ENCODE peak calls at places on chromosomes 11 and 22, in ten cellular contexts. One of them, this sample, is unnamed.

GRCh38 chr11:79486239-79486984 is 45.6 kb upstream of the TENM4 start:
- DNase-seq in CD4-positive, alpha-beta memory T cell: no peak
- DNase-seq in body of pancreas: no peak
- DNase-seq in transverse colon: no peak
- DNase-seq in CD8-positive, alpha-beta memory T cell: no peak
- DNase-seq in mammary epithelial cell: peak; percentile 11
- DNase-seq in DND-41: no peak
- DNase-seq in bronchial epithelial cell: peak; percentile 25
- DNase-seq in breast epithelium: no peak
- DNase-seq in uterus: no peak
- DNase-seq in this sample: no peak

GRCh38 chr22:31102441-31103081 is 4.8 kb downstream of the SELENOM start:
- DNase-seq in CD4-positive, alpha-beta memory T cell: no peak
- DNase-seq in body of pancreas: peak; percentile 84
- DNase-seq in transverse colon: peak; percentile 79
- DNase-seq in CD8-positive, alpha-beta memory T cell: no peak
- DNase-seq in mammary epithelial cell: peak; percentile 58
- DNase-seq in DND-41: no peak
- DNase-seq in bronchial epithelial cell: peak; percentile 67
- DNase-seq in breast epithelium: no peak
- DNase-seq in uterus: peak; percentile 97
- DNase-seq in this sample: no peak

GRCh38 chr11:71202598-71202944 is 49.8 kb downstream of the SHANK2 start:
- DNase-seq in CD4-positive, alpha-beta memory T cell: no peak
- DNase-seq in body of pancreas: no peak
- DNase-seq in transverse colon: no peak
- DNase-seq in CD8-positive, alpha-beta memory T cell: no peak
- DNase-seq in mammary epithelial cell: no peak
- DNase-seq in DND-41: no peak
- DNase-seq in bronchial epithelial cell: no peak
- DNase-seq in breast epithelium: no peak
- DNase-seq in uterus: no peak
- DNase-seq in this sample: no peak

GRCh38 chr11:102469196-102469821 is 16.7 kb upstream of the TMEM123 start:
- DNase-seq in CD4-positive, alpha-beta memory T cell: no peak
- DNase-seq in body of pancreas: peak; percentile 39
- DNase-seq in transverse colon: no peak
- DNase-seq in CD8-positive, alpha-beta memory T cell: no peak
- DNase-seq in mammary epithelial cell: no peak
- DNase-seq in DND-41: no peak
- DNase-seq in bronchial epithelial cell: peak; percentile 59
- DNase-seq in breast epithelium: peak; percentile 37
- DNase-seq in uterus: peak; percentile 72
- DNase-seq in this sample: no peak

GRCh38 chr11:19404787-19405186 is 164.0 kb upstream of the E2F8 start:
- DNase-seq in CD4-positive, alpha-beta memory T cell: no peak
- DNase-seq in body of pancreas: no peak
- DNase-seq in transverse colon: no peak
- DNase-seq in CD8-positive, alpha-beta memory T cell: no peak
- DNase-seq in mammary epithelial cell: no peak
- DNase-seq in DND-41: no peak
- DNase-seq in bronchial epithelial cell: no peak
- DNase-seq in breast epithelium: no peak
- DNase-seq in uterus: no peak
- DNase-seq in this sample: no peak

GRCh38 chr11:14148653-14149273 is 186.2 kb downstream of the SPON1 start:
- DNase-seq in CD4-positive, alpha-beta memory T cell: peak; percentile 51
- DNase-seq in body of pancreas: no peak
- DNase-seq in transverse colon: no peak
- DNase-seq in CD8-positive, alpha-beta memory T cell: peak; percentile 17
- DNase-seq in mammary epithelial cell: peak; percentile 45
- DNase-seq in DND-41: no peak
- DNase-seq in bronchial epithelial cell: peak; percentile 57
- DNase-seq in breast epithelium: no peak
- DNase-seq in uterus: no peak
- DNase-seq in this sample: no peak

GRCh38 chr22:29205260-29205597 is 467 bp upstream of the EMID1 start:
- DNase-seq in CD4-positive, alpha-beta memory T cell: no peak
- DNase-seq in body of pancreas: peak; percentile 49
- DNase-seq in transverse colon: no peak
- DNase-seq in CD8-positive, alpha-beta memory T cell: no peak
- DNase-seq in mammary epithelial cell: no peak
- DNase-seq in DND-41: no peak
- DNase-seq in bronchial epithelial cell: no peak
- DNase-seq in breast epithelium: no peak
- DNase-seq in uterus: no peak
- DNase-seq in this sample: no peak

GRCh38 chr11:71433648-71434450 is 14.3 kb downstream of the DHCR7 start:
- DNase-seq in CD4-positive, alpha-beta memory T cell: no peak
- DNase-seq in body of pancreas: peak; percentile 27
- DNase-seq in transverse colon: peak; percentile 72
- DNase-seq in CD8-positive, alpha-beta memory T cell: no peak
- DNase-seq in mammary epithelial cell: no peak
- DNase-seq in DND-41: no peak
- DNase-seq in bronchial epithelial cell: no peak
- DNase-seq in breast epithelium: peak; percentile 85
- DNase-seq in uterus: no peak
- DNase-seq in this sample: no peak

GRCh38 chr22:42078469-42079318 is 806 bp upstream of the SMDT1 start:
- DNase-seq in CD4-positive, alpha-beta memory T cell: no peak
- DNase-seq in body of pancreas: peak; percentile 31
- DNase-seq in transverse colon: no peak
- DNase-seq in CD8-positive, alpha-beta memory T cell: no peak
- DNase-seq in mammary epithelial cell: no peak
- DNase-seq in DND-41: no peak
- DNase-seq in bronchial epithelial cell: no peak
- DNase-seq in breast epithelium: peak; percentile 50
- DNase-seq in uterus: peak; percentile 43
- DNase-seq in this sample: no peak

GRCh38 chr11:62402226-62402625 is 16.6 kb upstream of the SCGB1A1 start:
- DNase-seq in CD4-positive, alpha-beta memory T cell: peak; percentile 36
- DNase-seq in body of pancreas: no peak
- DNase-seq in transverse colon: peak; percentile 49
- DNase-seq in CD8-positive, alpha-beta memory T cell: peak; percentile 45
- DNase-seq in mammary epithelial cell: no peak
- DNase-seq in DND-41: peak; percentile 19
- DNase-seq in bronchial epithelial cell: no peak
- DNase-seq in breast epithelium: peak; percentile 74
- DNase-seq in uterus: peak; percentile 72
- DNase-seq in this sample: no peak

GRCh38 chr11:13105237-13105844 is 96.2 kb downstream of the RASSF10 start:
- DNase-seq in CD4-positive, alpha-beta memory T cell: no peak
- DNase-seq in body of pancreas: peak; percentile 28
- DNase-seq in transverse colon: peak; percentile 22
- DNase-seq in CD8-positive, alpha-beta memory T cell: no peak
- DNase-seq in mammary epithelial cell: no peak
- DNase-seq in DND-41: no peak
- DNase-seq in bronchial epithelial cell: no peak
- DNase-seq in breast epithelium: no peak
- DNase-seq in uterus: peak; percentile 23
- DNase-seq in this sample: no peak

GRCh38 chr11:36361472-36361871 is 65.4 kb downstream of the PRR5L start:
- DNase-seq in CD4-positive, alpha-beta memory T cell: no peak
- DNase-seq in body of pancreas: no peak
- DNase-seq in transverse colon: no peak
- DNase-seq in CD8-positive, alpha-beta memory T cell: no peak
- DNase-seq in mammary epithelial cell: peak; percentile 51
- DNase-seq in DND-41: no peak
- DNase-seq in bronchial epithelial cell: peak; percentile 66
- DNase-seq in breast epithelium: no peak
- DNase-seq in uterus: no peak
- DNase-seq in this sample: no peak

GRCh38 chr22:44261861-44262595 is 50.7 kb downstream of the SHISAL1 start:
- DNase-seq in CD4-positive, alpha-beta memory T cell: no peak
- DNase-seq in body of pancreas: no peak
- DNase-seq in transverse colon: no peak
- DNase-seq in CD8-positive, alpha-beta memory T cell: no peak
- DNase-seq in mammary epithelial cell: no peak
- DNase-seq in DND-41: no peak
- DNase-seq in bronchial epithelial cell: no peak
- DNase-seq in breast epithelium: no peak
- DNase-seq in uterus: peak; percentile 29
- DNase-seq in this sample: peak; percentile 25

DNA sequence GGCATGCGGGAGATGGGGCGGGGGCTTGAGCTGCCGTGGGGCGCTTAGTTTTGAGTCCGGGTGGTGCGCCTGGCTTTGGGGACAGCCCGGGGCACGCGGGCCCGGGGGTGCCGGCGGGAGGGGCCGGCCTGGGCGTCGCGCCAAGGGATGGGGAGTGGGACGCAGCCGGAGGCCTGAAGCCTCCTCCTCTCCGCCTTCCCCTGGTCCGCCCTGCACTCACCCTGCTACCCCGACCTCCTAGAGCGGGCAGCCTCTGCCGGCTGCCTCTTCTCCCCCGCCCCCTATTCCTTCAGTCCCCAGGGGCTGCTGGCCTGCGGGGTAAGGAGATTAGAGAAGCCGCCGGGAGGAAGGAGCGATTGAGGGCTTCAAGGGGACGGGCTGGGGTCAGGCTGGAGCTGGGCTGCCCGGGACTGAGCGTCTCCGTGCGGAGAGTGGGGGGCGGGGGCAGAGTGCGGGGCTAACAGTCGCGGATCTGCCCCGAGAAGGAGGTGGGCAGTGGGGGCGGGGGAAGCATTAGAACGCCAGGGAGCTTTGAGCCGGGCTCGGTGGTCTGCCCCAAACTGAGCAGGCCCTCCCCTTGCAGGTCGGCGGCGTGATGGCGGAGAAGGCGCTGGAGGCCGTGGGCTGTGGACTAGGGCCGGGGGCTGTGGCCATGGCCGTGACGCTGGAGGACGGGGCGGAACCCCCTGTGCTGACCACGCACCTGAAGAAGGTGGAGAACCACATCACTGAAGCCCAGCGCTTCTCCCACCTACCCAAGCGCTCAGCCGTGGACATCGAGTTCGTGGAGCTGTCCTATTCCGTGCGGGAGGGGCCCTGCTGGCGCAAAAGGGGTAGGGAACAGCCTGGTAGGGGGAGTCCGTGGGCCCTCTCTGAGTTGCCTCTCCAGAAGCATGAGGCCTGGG is 771 bp downstream of the ABCG4 start:
- DNase-seq in CD4-positive, alpha-beta memory T cell: peak; percentile 23
- DNase-seq in body of pancreas: no peak
- DNase-seq in transverse colon: no peak
- DNase-seq in CD8-positive, alpha-beta memory T cell: no peak
- DNase-seq in mammary epithelial cell: no peak
- DNase-seq in DND-41: peak; percentile 11
- DNase-seq in bronchial epithelial cell: no peak
- DNase-seq in breast epithelium: no peak
- DNase-seq in uterus: no peak
- DNase-seq in this sample: peak; percentile 85
- H3K27me3 ChIP-seq in CD4-positive, alpha-beta memory T cell: peaks cover 13% of the 10 kb centered on the region
- H3K27me3 ChIP-seq in body of pancreas: peaks cover 11% of the 10 kb centered on the region
- H3K27me3 ChIP-seq in transverse colon: peaks cover 49% of the 10 kb centered on the region
- H3K27me3 ChIP-seq in CD8-positive, alpha-beta memory T cell: peaks cover 25% of the 10 kb centered on the region
- H3K27me3 ChIP-seq in mammary epithelial cell: no peaks in the 10 kb centered on the region
- H3K27me3 ChIP-seq in DND-41: peaks cover 60% of the 10 kb centered on the region
- H3K27me3 ChIP-seq in bronchial epithelial cell: peaks cover 12% of the 10 kb centered on the region
- H3K27me3 ChIP-seq in breast epithelium: no peaks in the 10 kb centered on the region
- H3K27me3 ChIP-seq in uterus: no peaks in the 10 kb centered on the region
- H3K27me3 ChIP-seq in this sample: peaks cover 40% of the 10 kb centered on the region

GRCh38 chr11:48154162-48154561 is 62.4 kb upstream of the OR4B1 start:
- DNase-seq in CD4-positive, alpha-beta memory T cell: no peak
- DNase-seq in body of pancreas: no peak
- DNase-seq in transverse colon: no peak
- DNase-seq in CD8-positive, alpha-beta memory T cell: no peak
- DNase-seq in mammary epithelial cell: peak; percentile 48
- DNase-seq in DND-41: no peak
- DNase-seq in bronchial epithelial cell: peak; percentile 81
- DNase-seq in breast epithelium: no peak
- DNase-seq in uterus: no peak
- DNase-seq in this sample: no peak
- H3K4me3 ChIP-seq in CD4-positive, alpha-beta memory T cell: no peak overlapping the region
- H3K4me3 ChIP-seq in body of pancreas: no peak overlapping the region
- H3K4me3 ChIP-seq in transverse colon: no peak overlapping the region
- H3K4me3 ChIP-seq in CD8-positive, alpha-beta memory T cell: no peak overlapping the region
- H3K4me3 ChIP-seq in mammary epithelial cell: no peak overlapping the region
- H3K4me3 ChIP-seq in DND-41: no peak overlapping the region
- H3K4me3 ChIP-seq in bronchial epithelial cell: no peak overlapping the region
- H3K4me3 ChIP-seq in breast epithelium: no peak overlapping the region
- H3K4me3 ChIP-seq in uterus: no peak overlapping the region
- H3K4me3 ChIP-seq in this sample: no peak overlapping the region

DNA sequence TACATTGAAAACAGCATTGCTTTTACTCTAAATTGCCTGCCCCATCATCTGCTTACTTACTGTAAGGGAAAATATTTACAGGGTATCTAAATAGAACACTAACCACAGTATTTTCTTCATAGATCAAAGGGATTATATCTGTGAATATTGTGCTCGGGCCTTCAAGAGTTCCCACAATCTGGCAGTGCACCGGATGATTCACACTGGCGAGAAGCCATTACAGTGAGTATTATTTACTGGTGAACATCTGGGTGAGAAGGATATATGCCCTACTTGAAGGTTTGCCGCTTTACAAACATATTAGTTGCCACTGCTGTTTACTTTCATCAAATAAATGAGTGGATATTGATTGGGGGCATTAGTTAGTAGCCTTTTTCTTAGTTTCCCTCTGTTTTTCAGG is 5.9 kb upstream of the CNTF start:
- DNase-seq in CD4-positive, alpha-beta memory T cell: no peak
- DNase-seq in body of pancreas: peak; percentile 74
- DNase-seq in transverse colon: no peak
- DNase-seq in CD8-positive, alpha-beta memory T cell: no peak
- DNase-seq in mammary epithelial cell: peak; percentile 69
- DNase-seq in DND-41: no peak
- DNase-seq in bronchial epithelial cell: peak; percentile 81
- DNase-seq in breast epithelium: no peak
- DNase-seq in uterus: peak; percentile 34
- DNase-seq in this sample: no peak
- H3K36me3 ChIP-seq in CD4-positive, alpha-beta memory T cell: peaks cover 70% of the 10 kb centered on the region
- H3K36me3 ChIP-seq in body of pancreas: no peaks in the 10 kb centered on the region
- H3K36me3 ChIP-seq in transverse colon: no peaks in the 10 kb centered on the region
- H3K36me3 ChIP-seq in CD8-positive, alpha-beta memory T cell: peaks cover 62% of the 10 kb centered on the region
- H3K36me3 ChIP-seq in mammary epithelial cell: peaks cover 50% of the 10 kb centered on the region
- H3K36me3 ChIP-seq in DND-41: peaks cover 99% of the 10 kb centered on the region
- H3K36me3 ChIP-seq in bronchial epithelial cell: peaks cover 18% of the 10 kb centered on the region
- H3K36me3 ChIP-seq in breast epithelium: peaks cover 11% of the 10 kb centered on the region
- H3K36me3 ChIP-seq in uterus: no peaks in the 10 kb centered on the region
- H3K36me3 ChIP-seq in this sample: peaks cover 38% of the 10 kb centered on the region

DNA sequence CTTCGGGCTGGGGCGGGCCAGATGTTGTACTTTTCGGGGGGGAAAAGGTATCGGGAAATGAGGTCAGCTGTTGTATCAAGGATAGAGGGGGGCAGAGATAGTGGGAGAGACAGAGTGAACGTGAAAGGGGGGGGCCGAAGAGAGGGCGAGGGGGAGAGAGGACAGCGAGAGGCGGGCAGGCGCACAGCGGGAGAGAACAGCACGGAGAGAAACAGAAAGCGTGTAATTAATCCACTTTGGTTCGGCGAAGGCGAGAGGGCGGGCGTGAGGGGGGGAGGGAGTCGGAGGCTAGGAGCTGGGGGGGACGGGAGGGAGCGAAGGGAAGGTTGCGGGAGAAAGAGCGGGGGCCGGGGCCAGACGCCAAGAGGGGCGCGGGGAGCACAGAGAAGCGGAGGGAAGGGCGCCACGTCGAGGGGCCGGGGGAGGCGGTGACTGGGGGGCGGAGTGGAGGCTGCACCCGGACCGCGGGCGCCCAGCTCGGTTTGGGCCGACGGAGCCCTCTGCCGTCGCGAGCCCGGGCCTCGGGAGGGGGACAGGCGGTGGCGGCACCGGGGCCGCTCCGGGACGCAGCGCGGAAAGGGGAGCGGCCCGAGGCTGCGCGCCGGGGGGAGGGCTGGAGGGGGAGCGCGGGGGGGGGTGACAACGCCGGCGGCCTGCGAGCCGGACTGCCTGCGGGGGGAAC is 612 bp downstream of the IGF2 start:
- DNase-seq in CD4-positive, alpha-beta memory T cell: no peak
- DNase-seq in body of pancreas: no peak
- DNase-seq in transverse colon: no peak
- DNase-seq in CD8-positive, alpha-beta memory T cell: no peak
- DNase-seq in mammary epithelial cell: no peak
- DNase-seq in DND-41: no peak
- DNase-seq in bronchial epithelial cell: no peak
- DNase-seq in breast epithelium: no peak
- DNase-seq in uterus: no peak
- DNase-seq in this sample: peak; percentile 86
- H3K27me3 ChIP-seq in CD4-positive, alpha-beta memory T cell: peaks cover 27% of the 10 kb centered on the region
- H3K27me3 ChIP-seq in body of pancreas: peaks cover 30% of the 10 kb centered on the region
- H3K27me3 ChIP-seq in transverse colon: peaks cover 99% of the 10 kb centered on the region
- H3K27me3 ChIP-seq in CD8-positive, alpha-beta memory T cell: peaks cover 30% of the 10 kb centered on the region
- H3K27me3 ChIP-seq in mammary epithelial cell: peaks cover 40% of the 10 kb centered on the region
- H3K27me3 ChIP-seq in DND-41: peaks cover 9% of the 10 kb centered on the region
- H3K27me3 ChIP-seq in bronchial epithelial cell: peaks cover 16% of the 10 kb centered on the region
- H3K27me3 ChIP-seq in breast epithelium: peaks cover 15% of the 10 kb centered on the region
- H3K27me3 ChIP-seq in uterus: peaks cover 8% of the 10 kb centered on the region
- H3K27me3 ChIP-seq in this sample: peaks cover 74% of the 10 kb centered on the region